ENCODE peak calls at places on chromosomes 6 and 20, in five cellular contexts. O is fibroblast of mammary gland, C is tibial artery, I is bronchial epithelial cell, D is dorsolateral prefrontal cortex. R is an unnamed sample.

GRCh38 chr6:155254139-155254538 is 9.7 kb upstream of the CLDN20 start:
- DNase-seq in D (no peak), O (no peak), C (no peak), I (no peak), R (no peak)

GRCh38 chr6:4506806-4507205 is 269.4 kb upstream of the CDYL start:
- DNase-seq in C (no peak), I (no peak), D (no peak), O (no peak), R (no peak)

GRCh38 chr6:56490994-56491393 is 151.7 kb downstream of the DST start:
- DNase-seq in D (no peak), I (peak; percentile 75), C (no peak), O (peak; percentile 77), R (no peak)

GRCh38 chr6:64732888-64733287 is 974.1 kb downstream of the EYS start:
- DNase-seq in C (no peak), O (no peak), I (peak; percentile 12), D (no peak), R (no peak)

GRCh38 chr6:15489563-15489962 is 173.3 kb downstream of the DTNBP1 start:
- DNase-seq in O (no peak), D (no peak), C (no peak), I (no peak), R (no peak)

GRCh38 chr6:98579941-98580340 is 254.4 kb upstream of the POU3F2 start:
- DNase-seq in C (no peak), D (no peak), I (no peak), O (no peak), R (no peak)

GRCh38 chr6:159761135-159761872 is 541 bp upstream of the ACAT2 start:
- DNase-seq in O (peak; percentile 22), C (peak; percentile 38), I (peak; percentile 17), D (no peak), R (peak; percentile 69)

GRCh38 chr20:31418307-31418706 is 12.3 kb upstream of the DEFB121 start:
- DNase-seq in I (no peak), O (no peak), C (no peak), D (no peak), R (no peak)

GRCh38 chr6:14278000-14278399 is 160.4 kb downstream of the CD83 start:
- DNase-seq in O (no peak), I (no peak), C (no peak), D (no peak), R (no peak)

GRCh38 chr6:149451361-149452061 is 33.3 kb downstream of the ZC3H12D start:
- DNase-seq in C (no peak), D (no peak), O (no peak), I (no peak), R (no peak)

GRCh38 chr6:161683400-161683799 is 409.5 kb upstream of the AGPAT4 start:
- DNase-seq in I (no peak), O (no peak), C (no peak), D (no peak), R (no peak)

GRCh38 chr6:47044418-47044817 is 2.3 kb upstream of the ADGRF1 start:
- DNase-seq in O (no peak), C (no peak), I (peak; percentile 98), D (no peak), R (no peak)

GRCh38 chr20:11912664-11913415 is 4.9 kb upstream of the BTBD3 start:
- DNase-seq in O (no peak), C (no peak), D (no peak), I (peak; percentile 83), R (no peak)

GRCh38 chr6:94215614-94216013 is 796.3 kb upstream of the EPHA7 start:
- DNase-seq in D (no peak), O (no peak), I (no peak), C (no peak), R (no peak)

GRCh38 chr6:115396112-115396906 is 664.4 kb downstream of the FRK start:
- DNase-seq in O (no peak), C (no peak), D (no peak), I (no peak), R (no peak)

DNA sequence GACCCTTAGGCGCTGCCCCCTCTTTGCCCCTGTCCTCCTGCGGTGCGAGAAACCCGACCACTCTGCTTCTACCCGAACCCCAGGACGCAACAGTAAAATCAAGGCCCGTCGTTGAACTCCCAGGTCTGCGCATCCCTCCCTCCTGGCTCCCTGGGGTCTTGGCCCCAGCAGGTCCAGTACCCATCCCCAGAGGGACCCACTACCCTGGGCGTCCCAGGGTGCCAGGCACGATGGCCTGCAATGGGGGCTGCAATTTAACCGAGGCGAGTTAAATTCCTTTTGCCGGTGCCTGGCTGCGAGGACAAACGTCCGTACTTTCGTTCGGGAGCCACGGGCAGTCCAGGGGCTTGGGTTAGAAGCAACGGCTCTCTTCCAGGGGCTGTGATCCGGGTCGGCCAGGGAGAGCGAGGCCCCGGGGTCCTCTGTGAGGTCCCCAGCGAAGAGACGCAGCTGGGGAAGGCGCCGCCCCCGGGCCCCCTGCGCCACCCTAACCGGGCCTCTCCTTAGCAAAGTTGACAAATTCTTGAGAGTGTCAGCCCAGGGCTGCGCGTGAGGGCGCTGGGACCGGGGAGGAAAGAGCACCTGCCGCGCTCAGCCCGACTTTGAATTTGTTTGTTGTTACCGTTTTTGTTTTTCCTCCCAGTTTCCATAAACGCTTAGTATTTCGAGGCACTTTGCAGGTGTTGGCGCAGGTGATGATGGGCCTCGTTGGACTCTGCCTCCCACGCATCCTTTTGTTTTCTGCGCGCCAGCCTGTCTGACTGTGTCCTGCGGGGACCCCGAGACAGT is 6.1 kb downstream of the OLIG3 start:
- DNase-seq in D (no peak), C (no peak), I (no peak), O (no peak), R (no peak)
- H3K4me3 ChIP-seq in D (peak overlapping the region; percentile 35), C (peak overlapping the region; percentile 12), I (no peak overlapping the region), O (no peak overlapping the region), R (no peak overlapping the region)

GRCh38 chr6:143902827-143903226 is 38.6 kb downstream of the ZC2HC1B start:
- DNase-seq in I (no peak), C (no peak), D (no peak), O (no peak), R (no peak)

GRCh38 chr6:143896096-143896880 is 32.0 kb downstream of the ZC2HC1B start:
- DNase-seq in D (no peak), C (no peak), O (no peak), I (peak; percentile 65), R (no peak)

GRCh38 chr6:143900358-143900757 is 36.1 kb downstream of the ZC2HC1B start:
- DNase-seq in I (no peak), O (no peak), D (no peak), C (no peak), R (no peak)

DNA sequence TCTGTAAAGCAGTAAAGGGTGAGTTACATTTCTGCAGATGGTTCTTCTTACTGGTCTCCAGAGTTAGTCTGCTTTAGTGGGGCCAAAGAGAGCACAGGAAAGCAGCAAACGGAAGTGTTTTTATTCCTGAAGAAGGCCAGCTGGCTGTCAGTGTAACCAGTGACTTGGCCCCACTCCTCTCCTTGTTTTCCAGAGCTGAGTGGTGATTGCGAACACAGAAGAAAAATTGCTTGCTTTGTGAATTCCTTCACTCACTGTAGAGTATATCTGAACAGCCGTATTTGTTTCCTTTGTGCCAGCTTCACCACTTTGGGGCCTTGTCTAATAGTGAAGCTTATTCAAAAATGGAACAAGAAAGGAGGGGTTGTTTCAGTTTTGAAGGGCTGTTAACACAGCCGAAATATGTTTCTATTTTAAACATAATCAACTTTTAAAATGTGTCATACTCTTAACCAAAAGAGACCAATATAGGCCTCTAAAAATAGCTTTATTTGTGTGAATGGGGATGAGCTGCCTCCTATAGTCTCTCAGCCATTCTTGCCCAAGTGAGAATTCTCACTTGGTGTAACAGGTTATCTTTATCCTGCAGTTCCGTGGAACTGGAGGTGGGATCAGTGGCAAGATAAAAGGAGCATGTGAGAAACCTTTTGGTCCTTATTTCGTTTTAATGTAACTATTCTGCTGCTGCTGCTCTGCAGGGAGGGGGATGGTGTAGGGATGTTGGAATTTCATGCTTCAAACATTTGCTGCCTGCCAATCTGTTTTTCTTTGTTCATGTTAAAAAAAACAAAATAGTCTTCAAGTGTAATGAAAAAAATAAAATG is 37.8 kb downstream of the ZC2HC1B start:
- DNase-seq in I (no peak), D (no peak), C (peak; percentile 41), O (peak; percentile 21), R (no peak)
- TF ChIP-seq CTCF in I (no peak), D (no peak), C (no peak), O (no peak), R (no peak)

GRCh38 chr20:49450281-49450707 is 32.2 kb downstream of the KCNB1 start:
- DNase-seq in O (no peak), D (peak; percentile 59), I (no peak), C (no peak), R (no peak)
- H3K4me3 ChIP-seq in O (no peak overlapping the region), D (no peak overlapping the region), I (no peak overlapping the region), C (no peak overlapping the region), R (no peak overlapping the region)

DNA sequence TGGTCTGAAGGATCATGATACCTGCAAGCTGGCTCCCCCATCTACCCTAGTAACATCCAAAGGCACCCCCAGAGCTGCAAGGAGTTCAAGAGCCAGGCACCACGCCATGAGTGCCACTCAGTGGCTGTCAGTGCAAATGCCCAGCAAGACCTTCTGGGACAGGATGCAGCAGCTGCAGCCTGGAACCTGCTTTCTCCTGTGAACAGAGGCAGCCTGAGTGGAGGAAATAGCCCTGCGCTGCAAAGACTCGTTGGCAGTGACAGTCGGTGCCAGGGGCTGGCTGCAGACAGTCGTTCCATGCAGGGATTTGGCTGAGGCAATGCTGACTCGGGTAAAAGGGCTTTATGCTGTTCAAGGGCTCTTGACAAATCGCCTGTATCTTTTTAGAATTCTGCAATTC is 15.7 kb upstream of the SSTR4 start:
- DNase-seq in O (no peak), D (peak; percentile 52), C (no peak), I (no peak), R (no peak)
- TF ChIP-seq CTCF in O (no peak), D (no peak), C (no peak), I (no peak), R (no peak)

GRCh38 chr6:130847546-130847945 is 20.3 kb downstream of the SMLR1 start:
- DNase-seq in I (no peak), D (no peak), O (no peak), C (no peak), R (no peak)
- H3K4me3 ChIP-seq in I (no peak overlapping the region), D (no peak overlapping the region), O (no peak overlapping the region), C (peak overlapping the region; percentile 13), R (no peak overlapping the region)

DNA sequence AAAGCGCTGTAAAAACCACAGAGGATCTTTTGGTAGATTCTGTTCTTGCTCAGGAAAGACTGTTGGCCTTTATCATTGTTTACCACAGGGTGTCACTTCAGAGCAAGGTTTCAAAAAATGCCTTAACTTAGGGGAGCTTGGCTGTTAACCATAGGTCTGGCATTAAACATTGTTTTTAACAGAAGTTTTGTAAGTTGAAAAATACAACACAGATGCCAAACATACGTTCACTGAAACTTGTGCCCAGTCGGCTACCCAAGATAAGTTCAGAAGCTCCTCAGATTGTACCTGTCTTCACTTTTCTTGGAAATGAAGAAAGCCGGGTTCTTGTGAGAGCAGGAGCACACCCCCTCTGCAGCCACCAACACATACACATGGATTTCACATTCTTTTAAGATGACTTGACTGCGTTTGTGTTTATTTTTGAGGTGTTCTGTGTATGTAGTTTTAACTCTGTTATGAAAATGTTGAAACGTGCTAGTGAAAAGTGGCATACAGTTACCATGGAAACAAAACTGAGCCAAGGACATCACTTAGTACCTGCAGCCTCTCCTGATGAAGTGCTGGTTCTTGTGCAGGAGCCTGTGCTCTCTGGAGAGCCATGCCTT is 64.9 kb downstream of the SYCP2L start:
- DNase-seq in I (peak; percentile 71), C (no peak), D (no peak), O (peak; percentile 64), R (no peak)
- TF ChIP-seq CTCF in I (peak; percentile 56), C (peak; percentile 14), D (peak; percentile 48), O (peak; percentile 77), R (peak; percentile 25)